ENCODE peak calls at places on chromosome 16, in nine cellular contexts. One of them, this sample, is unnamed.

GRCh38 chr16:84618428-84619102 is 687 bp upstream of the COTL1 start:
- DNase-seq in stimulated activated CD4-positive, alpha-beta T cell treated with anti-CD3 and anti-CD28 coated beads, Interleukin-1b, Interleukin-23, amount 100 ng/mL, for 48 hours: no peak
- DNase-seq in EL: peak
- DNase-seq in naive thymus-derived CD8-positive, alpha-beta T cell: no peak
- DNase-seq in tibial artery: peak
- DNase-seq in Caco-2: peak
- DNase-seq in psoas muscle: no peak
- DNase-seq in stimulated activated CD8-positive, alpha-beta memory T cell treated with anti-CD3 and anti-CD28 coated beads, Interleukin-12 subunit alpha, Interleukin-12 subunit beta, amount 100 ng/mL, for 4 hours: no peak
- DNase-seq in NCI-H1694: no peak
- DNase-seq in this sample: no peak

GRCh38 chr16:74770826-74771526 is 3.6 kb downstream of the FA2H start:
- DNase-seq in EL: no peak
- DNase-seq in tibial artery: no peak
- DNase-seq in psoas muscle: no peak
- DNase-seq in NCI-H1694: no peak
- DNase-seq in stimulated activated CD8-positive, alpha-beta memory T cell treated with anti-CD3 and anti-CD28 coated beads, Interleukin-12 subunit alpha, Interleukin-12 subunit beta, amount 100 ng/mL, for 4 hours: no peak
- DNase-seq in Caco-2: no peak
- DNase-seq in naive thymus-derived CD8-positive, alpha-beta T cell: no peak
- DNase-seq in stimulated activated CD4-positive, alpha-beta T cell treated with anti-CD3 and anti-CD28 coated beads, Interleukin-1b, Interleukin-23, amount 100 ng/mL, for 48 hours: no peak
- DNase-seq in this sample: no peak

GRCh38 chr16:68711421-68712139 is 25.5 kb upstream of the CDH1 start:
- DNase-seq in stimulated activated CD4-positive, alpha-beta T cell treated with anti-CD3 and anti-CD28 coated beads, Interleukin-1b, Interleukin-23, amount 100 ng/mL, for 48 hours: peak
- DNase-seq in EL: no peak
- DNase-seq in Caco-2: no peak
- DNase-seq in naive thymus-derived CD8-positive, alpha-beta T cell: no peak
- DNase-seq in psoas muscle: no peak
- DNase-seq in NCI-H1694: no peak
- DNase-seq in tibial artery: no peak
- DNase-seq in stimulated activated CD8-positive, alpha-beta memory T cell treated with anti-CD3 and anti-CD28 coated beads, Interleukin-12 subunit alpha, Interleukin-12 subunit beta, amount 100 ng/mL, for 4 hours: no peak
- DNase-seq in this sample: no peak

GRCh38 chr16:3256876-3257465 is 538 bp upstream of the MEFV start:
- DNase-seq in naive thymus-derived CD8-positive, alpha-beta T cell: no peak
- DNase-seq in NCI-H1694: no peak
- DNase-seq in stimulated activated CD4-positive, alpha-beta T cell treated with anti-CD3 and anti-CD28 coated beads, Interleukin-1b, Interleukin-23, amount 100 ng/mL, for 48 hours: no peak
- DNase-seq in tibial artery: no peak
- DNase-seq in stimulated activated CD8-positive, alpha-beta memory T cell treated with anti-CD3 and anti-CD28 coated beads, Interleukin-12 subunit alpha, Interleukin-12 subunit beta, amount 100 ng/mL, for 4 hours: no peak
- DNase-seq in psoas muscle: no peak
- DNase-seq in Caco-2: no peak
- DNase-seq in EL: peak
- DNase-seq in this sample: no peak

GRCh38 chr16:13376174-13376573 is 474.8 kb downstream of the SHISA9 start:
- DNase-seq in NCI-H1694: no peak
- DNase-seq in Caco-2: no peak
- DNase-seq in psoas muscle: no peak
- DNase-seq in stimulated activated CD8-positive, alpha-beta memory T cell treated with anti-CD3 and anti-CD28 coated beads, Interleukin-12 subunit alpha, Interleukin-12 subunit beta, amount 100 ng/mL, for 4 hours: no peak
- DNase-seq in tibial artery: no peak
- DNase-seq in stimulated activated CD4-positive, alpha-beta T cell treated with anti-CD3 and anti-CD28 coated beads, Interleukin-1b, Interleukin-23, amount 100 ng/mL, for 48 hours: peak
- DNase-seq in EL: no peak
- DNase-seq in naive thymus-derived CD8-positive, alpha-beta T cell: no peak
- DNase-seq in this sample: no peak

GRCh38 chr16:8505327-8505991 is 84.9 kb downstream of the TMEM114 start:
- DNase-seq in tibial artery: no peak
- DNase-seq in EL: no peak
- DNase-seq in stimulated activated CD4-positive, alpha-beta T cell treated with anti-CD3 and anti-CD28 coated beads, Interleukin-1b, Interleukin-23, amount 100 ng/mL, for 48 hours: no peak
- DNase-seq in NCI-H1694: no peak
- DNase-seq in stimulated activated CD8-positive, alpha-beta memory T cell treated with anti-CD3 and anti-CD28 coated beads, Interleukin-12 subunit alpha, Interleukin-12 subunit beta, amount 100 ng/mL, for 4 hours: no peak
- DNase-seq in psoas muscle: no peak
- DNase-seq in naive thymus-derived CD8-positive, alpha-beta T cell: no peak
- DNase-seq in Caco-2: no peak
- DNase-seq in this sample: no peak

GRCh38 chr16:11587643-11588247 is 1.0 kb upstream of the LITAF start:
- DNase-seq in NCI-H1694: no peak
- DNase-seq in EL: no peak
- DNase-seq in stimulated activated CD4-positive, alpha-beta T cell treated with anti-CD3 and anti-CD28 coated beads, Interleukin-1b, Interleukin-23, amount 100 ng/mL, for 48 hours: no peak
- DNase-seq in tibial artery: no peak
- DNase-seq in Caco-2: no peak
- DNase-seq in naive thymus-derived CD8-positive, alpha-beta T cell: no peak
- DNase-seq in stimulated activated CD8-positive, alpha-beta memory T cell treated with anti-CD3 and anti-CD28 coated beads, Interleukin-12 subunit alpha, Interleukin-12 subunit beta, amount 100 ng/mL, for 4 hours: no peak
- DNase-seq in psoas muscle: peak
- DNase-seq in this sample: no peak

GRCh38 chr16:19524866-19525723 is 1.4 kb downstream of the CCP110 start:
- DNase-seq in psoas muscle: no peak
- DNase-seq in tibial artery: no peak
- DNase-seq in stimulated activated CD4-positive, alpha-beta T cell treated with anti-CD3 and anti-CD28 coated beads, Interleukin-1b, Interleukin-23, amount 100 ng/mL, for 48 hours: no peak
- DNase-seq in stimulated activated CD8-positive, alpha-beta memory T cell treated with anti-CD3 and anti-CD28 coated beads, Interleukin-12 subunit alpha, Interleukin-12 subunit beta, amount 100 ng/mL, for 4 hours: no peak
- DNase-seq in Caco-2: no peak
- DNase-seq in NCI-H1694: no peak
- DNase-seq in naive thymus-derived CD8-positive, alpha-beta T cell: no peak
- DNase-seq in EL: peak
- DNase-seq in this sample: no peak

GRCh38 chr16:67269766-67270165 is 9.6 kb upstream of the PLEKHG4 start:
- DNase-seq in naive thymus-derived CD8-positive, alpha-beta T cell: no peak
- DNase-seq in stimulated activated CD8-positive, alpha-beta memory T cell treated with anti-CD3 and anti-CD28 coated beads, Interleukin-12 subunit alpha, Interleukin-12 subunit beta, amount 100 ng/mL, for 4 hours: no peak
- DNase-seq in tibial artery: no peak
- DNase-seq in EL: peak
- DNase-seq in NCI-H1694: no peak
- DNase-seq in psoas muscle: peak
- DNase-seq in Caco-2: no peak
- DNase-seq in stimulated activated CD4-positive, alpha-beta T cell treated with anti-CD3 and anti-CD28 coated beads, Interleukin-1b, Interleukin-23, amount 100 ng/mL, for 48 hours: no peak
- DNase-seq in this sample: no peak

GRCh38 chr16:2779151-2779920 is 2.3 kb upstream of the ELOB start:
- DNase-seq in tibial artery: peak
- DNase-seq in psoas muscle: no peak
- DNase-seq in Caco-2: no peak
- DNase-seq in EL: no peak
- DNase-seq in naive thymus-derived CD8-positive, alpha-beta T cell: peak
- DNase-seq in stimulated activated CD4-positive, alpha-beta T cell treated with anti-CD3 and anti-CD28 coated beads, Interleukin-1b, Interleukin-23, amount 100 ng/mL, for 48 hours: no peak
- DNase-seq in NCI-H1694: no peak
- DNase-seq in stimulated activated CD8-positive, alpha-beta memory T cell treated with anti-CD3 and anti-CD28 coated beads, Interleukin-12 subunit alpha, Interleukin-12 subunit beta, amount 100 ng/mL, for 4 hours: no peak
- DNase-seq in this sample: no peak

GRCh38 chr16:58563235-58563634 is 47.9 kb downstream of the SETD6 start:
- DNase-seq in NCI-H1694: no peak
- DNase-seq in stimulated activated CD8-positive, alpha-beta memory T cell treated with anti-CD3 and anti-CD28 coated beads, Interleukin-12 subunit alpha, Interleukin-12 subunit beta, amount 100 ng/mL, for 4 hours: no peak
- DNase-seq in EL: peak
- DNase-seq in stimulated activated CD4-positive, alpha-beta T cell treated with anti-CD3 and anti-CD28 coated beads, Interleukin-1b, Interleukin-23, amount 100 ng/mL, for 48 hours: no peak
- DNase-seq in psoas muscle: no peak
- DNase-seq in tibial artery: no peak
- DNase-seq in naive thymus-derived CD8-positive, alpha-beta T cell: no peak
- DNase-seq in Caco-2: no peak
- DNase-seq in this sample: no peak

GRCh38 chr16:88743693-88744519 is 37.6 kb downstream of the CTU2 start:
- DNase-seq in Caco-2: peak
- DNase-seq in EL: peak
- DNase-seq in naive thymus-derived CD8-positive, alpha-beta T cell: peak
- DNase-seq in stimulated activated CD4-positive, alpha-beta T cell treated with anti-CD3 and anti-CD28 coated beads, Interleukin-1b, Interleukin-23, amount 100 ng/mL, for 48 hours: peak
- DNase-seq in NCI-H1694: peak
- DNase-seq in stimulated activated CD8-positive, alpha-beta memory T cell treated with anti-CD3 and anti-CD28 coated beads, Interleukin-12 subunit alpha, Interleukin-12 subunit beta, amount 100 ng/mL, for 4 hours: peak
- DNase-seq in psoas muscle: peak
- DNase-seq in tibial artery: peak
- DNase-seq in this sample: peak

GRCh38 chr16:12458591-12459400 is 344.9 kb downstream of the CPPED1 start:
- DNase-seq in stimulated activated CD8-positive, alpha-beta memory T cell treated with anti-CD3 and anti-CD28 coated beads, Interleukin-12 subunit alpha, Interleukin-12 subunit beta, amount 100 ng/mL, for 4 hours: no peak
- DNase-seq in stimulated activated CD4-positive, alpha-beta T cell treated with anti-CD3 and anti-CD28 coated beads, Interleukin-1b, Interleukin-23, amount 100 ng/mL, for 48 hours: peak
- DNase-seq in EL: no peak
- DNase-seq in Caco-2: no peak
- DNase-seq in NCI-H1694: no peak
- DNase-seq in tibial artery: no peak
- DNase-seq in psoas muscle: no peak
- DNase-seq in naive thymus-derived CD8-positive, alpha-beta T cell: peak
- DNase-seq in this sample: no peak

GRCh38 chr16:88368994-88369393 is 13.8 kb upstream of the ZNF469 start:
- DNase-seq in naive thymus-derived CD8-positive, alpha-beta T cell: no peak
- DNase-seq in EL: no peak
- DNase-seq in tibial artery: no peak
- DNase-seq in psoas muscle: no peak
- DNase-seq in NCI-H1694: no peak
- DNase-seq in Caco-2: no peak
- DNase-seq in stimulated activated CD4-positive, alpha-beta T cell treated with anti-CD3 and anti-CD28 coated beads, Interleukin-1b, Interleukin-23, amount 100 ng/mL, for 48 hours: no peak
- DNase-seq in stimulated activated CD8-positive, alpha-beta memory T cell treated with anti-CD3 and anti-CD28 coated beads, Interleukin-12 subunit alpha, Interleukin-12 subunit beta, amount 100 ng/mL, for 4 hours: no peak
- DNase-seq in this sample: no peak

GRCh38 chr16:70437582-70438324 is 1.1 kb downstream of the ST3GAL2 start:
- DNase-seq in Caco-2: no peak
- DNase-seq in naive thymus-derived CD8-positive, alpha-beta T cell: no peak
- DNase-seq in psoas muscle: no peak
- DNase-seq in stimulated activated CD8-positive, alpha-beta memory T cell treated with anti-CD3 and anti-CD28 coated beads, Interleukin-12 subunit alpha, Interleukin-12 subunit beta, amount 100 ng/mL, for 4 hours: no peak
- DNase-seq in NCI-H1694: no peak
- DNase-seq in tibial artery: no peak
- DNase-seq in stimulated activated CD4-positive, alpha-beta T cell treated with anti-CD3 and anti-CD28 coated beads, Interleukin-1b, Interleukin-23, amount 100 ng/mL, for 48 hours: no peak
- DNase-seq in EL: peak
- DNase-seq in this sample: no peak

GRCh38 chr16:87318158-87318644 is 1.0 kb upstream of the C16orf95 start:
- DNase-seq in NCI-H1694: no peak
- DNase-seq in stimulated activated CD8-positive, alpha-beta memory T cell treated with anti-CD3 and anti-CD28 coated beads, Interleukin-12 subunit alpha, Interleukin-12 subunit beta, amount 100 ng/mL, for 4 hours: no peak
- DNase-seq in tibial artery: no peak
- DNase-seq in psoas muscle: peak
- DNase-seq in naive thymus-derived CD8-positive, alpha-beta T cell: no peak
- DNase-seq in stimulated activated CD4-positive, alpha-beta T cell treated with anti-CD3 and anti-CD28 coated beads, Interleukin-1b, Interleukin-23, amount 100 ng/mL, for 48 hours: no peak
- DNase-seq in Caco-2: no peak
- DNase-seq in EL: peak
- DNase-seq in this sample: no peak

GRCh38 chr16:19329932-19330331 is 44.4 kb downstream of the CLEC19A start:
- DNase-seq in stimulated activated CD4-positive, alpha-beta T cell treated with anti-CD3 and anti-CD28 coated beads, Interleukin-1b, Interleukin-23, amount 100 ng/mL, for 48 hours: no peak
- DNase-seq in EL: peak
- DNase-seq in Caco-2: no peak
- DNase-seq in NCI-H1694: no peak
- DNase-seq in psoas muscle: no peak
- DNase-seq in tibial artery: no peak
- DNase-seq in stimulated activated CD8-positive, alpha-beta memory T cell treated with anti-CD3 and anti-CD28 coated beads, Interleukin-12 subunit alpha, Interleukin-12 subunit beta, amount 100 ng/mL, for 4 hours: no peak
- DNase-seq in naive thymus-derived CD8-positive, alpha-beta T cell: no peak
- DNase-seq in this sample: no peak

GRCh38 chr16:74723224-74723623 is 22.6 kb upstream of the MLKL start:
- DNase-seq in psoas muscle: peak
- DNase-seq in stimulated activated CD8-positive, alpha-beta memory T cell treated with anti-CD3 and anti-CD28 coated beads, Interleukin-12 subunit alpha, Interleukin-12 subunit beta, amount 100 ng/mL, for 4 hours: no peak
- DNase-seq in NCI-H1694: no peak
- DNase-seq in naive thymus-derived CD8-positive, alpha-beta T cell: no peak
- DNase-seq in EL: no peak
- DNase-seq in tibial artery: no peak
- DNase-seq in Caco-2: no peak
- DNase-seq in stimulated activated CD4-positive, alpha-beta T cell treated with anti-CD3 and anti-CD28 coated beads, Interleukin-1b, Interleukin-23, amount 100 ng/mL, for 48 hours: no peak
- DNase-seq in this sample: no peak

GRCh38 chr16:10836174-10836853 is 17.7 kb upstream of the TVP23A start:
- DNase-seq in Caco-2: no peak
- DNase-seq in stimulated activated CD4-positive, alpha-beta T cell treated with anti-CD3 and anti-CD28 coated beads, Interleukin-1b, Interleukin-23, amount 100 ng/mL, for 48 hours: no peak
- DNase-seq in NCI-H1694: no peak
- DNase-seq in psoas muscle: no peak
- DNase-seq in naive thymus-derived CD8-positive, alpha-beta T cell: no peak
- DNase-seq in tibial artery: peak
- DNase-seq in stimulated activated CD8-positive, alpha-beta memory T cell treated with anti-CD3 and anti-CD28 coated beads, Interleukin-12 subunit alpha, Interleukin-12 subunit beta, amount 100 ng/mL, for 4 hours: no peak
- DNase-seq in EL: no peak
- DNase-seq in this sample: no peak

GRCh38 chr16:30649725-30650368 is 913 bp upstream of the PRR14 start:
- DNase-seq in tibial artery: no peak
- DNase-seq in NCI-H1694: no peak
- DNase-seq in stimulated activated CD8-positive, alpha-beta memory T cell treated with anti-CD3 and anti-CD28 coated beads, Interleukin-12 subunit alpha, Interleukin-12 subunit beta, amount 100 ng/mL, for 4 hours: no peak
- DNase-seq in Caco-2: no peak
- DNase-seq in EL: no peak
- DNase-seq in psoas muscle: no peak
- DNase-seq in stimulated activated CD4-positive, alpha-beta T cell treated with anti-CD3 and anti-CD28 coated beads, Interleukin-1b, Interleukin-23, amount 100 ng/mL, for 48 hours: no peak
- DNase-seq in naive thymus-derived CD8-positive, alpha-beta T cell: peak
- DNase-seq in this sample: peak

GRCh38 chr16:12228607-12229499 is 252.3 kb downstream of the SNX29 start:
- DNase-seq in psoas muscle: no peak
- DNase-seq in tibial artery: no peak
- DNase-seq in stimulated activated CD4-positive, alpha-beta T cell treated with anti-CD3 and anti-CD28 coated beads, Interleukin-1b, Interleukin-23, amount 100 ng/mL, for 48 hours: peak
- DNase-seq in EL: peak
- DNase-seq in naive thymus-derived CD8-positive, alpha-beta T cell: no peak
- DNase-seq in NCI-H1694: peak
- DNase-seq in Caco-2: peak
- DNase-seq in stimulated activated CD8-positive, alpha-beta memory T cell treated with anti-CD3 and anti-CD28 coated beads, Interleukin-12 subunit alpha, Interleukin-12 subunit beta, amount 100 ng/mL, for 4 hours: no peak
- DNase-seq in this sample: peak

GRCh38 chr16:63998-64913 is 8.2 kb downstream of the RHBDF1 start:
- DNase-seq in naive thymus-derived CD8-positive, alpha-beta T cell: no peak
- DNase-seq in stimulated activated CD4-positive, alpha-beta T cell treated with anti-CD3 and anti-CD28 coated beads, Interleukin-1b, Interleukin-23, amount 100 ng/mL, for 48 hours: no peak
- DNase-seq in EL: no peak
- DNase-seq in tibial artery: no peak
- DNase-seq in Caco-2: no peak
- DNase-seq in psoas muscle: peak
- DNase-seq in NCI-H1694: no peak
- DNase-seq in stimulated activated CD8-positive, alpha-beta memory T cell treated with anti-CD3 and anti-CD28 coated beads, Interleukin-12 subunit alpha, Interleukin-12 subunit beta, amount 100 ng/mL, for 4 hours: no peak
- DNase-seq in this sample: no peak

GRCh38 chr16:57422026-57422944 is 17.7 kb downstream of the CCL17 start:
- DNase-seq in psoas muscle: no peak
- DNase-seq in tibial artery: peak
- DNase-seq in NCI-H1694: peak
- DNase-seq in naive thymus-derived CD8-positive, alpha-beta T cell: no peak
- DNase-seq in stimulated activated CD8-positive, alpha-beta memory T cell treated with anti-CD3 and anti-CD28 coated beads, Interleukin-12 subunit alpha, Interleukin-12 subunit beta, amount 100 ng/mL, for 4 hours: no peak
- DNase-seq in Caco-2: peak
- DNase-seq in EL: peak
- DNase-seq in stimulated activated CD4-positive, alpha-beta T cell treated with anti-CD3 and anti-CD28 coated beads, Interleukin-1b, Interleukin-23, amount 100 ng/mL, for 48 hours: no peak
- DNase-seq in this sample: no peak

GRCh38 chr16:30131869-30132475 is 9.0 kb upstream of the MAPK3 start:
- DNase-seq in NCI-H1694: peak
- DNase-seq in stimulated activated CD8-positive, alpha-beta memory T cell treated with anti-CD3 and anti-CD28 coated beads, Interleukin-12 subunit alpha, Interleukin-12 subunit beta, amount 100 ng/mL, for 4 hours: no peak
- DNase-seq in tibial artery: no peak
- DNase-seq in stimulated activated CD4-positive, alpha-beta T cell treated with anti-CD3 and anti-CD28 coated beads, Interleukin-1b, Interleukin-23, amount 100 ng/mL, for 48 hours: no peak
- DNase-seq in EL: no peak
- DNase-seq in psoas muscle: no peak
- DNase-seq in Caco-2: no peak
- DNase-seq in naive thymus-derived CD8-positive, alpha-beta T cell: no peak
- DNase-seq in this sample: no peak

GRCh38 chr16:2282262-2282661 is 14.3 kb upstream of the RNPS1 start:
- DNase-seq in naive thymus-derived CD8-positive, alpha-beta T cell: no peak
- DNase-seq in NCI-H1694: no peak
- DNase-seq in stimulated activated CD4-positive, alpha-beta T cell treated with anti-CD3 and anti-CD28 coated beads, Interleukin-1b, Interleukin-23, amount 100 ng/mL, for 48 hours: no peak
- DNase-seq in Caco-2: no peak
- DNase-seq in stimulated activated CD8-positive, alpha-beta memory T cell treated with anti-CD3 and anti-CD28 coated beads, Interleukin-12 subunit alpha, Interleukin-12 subunit beta, amount 100 ng/mL, for 4 hours: no peak
- DNase-seq in EL: no peak
- DNase-seq in tibial artery: no peak
- DNase-seq in psoas muscle: no peak
- DNase-seq in this sample: no peak

GRCh38 chr16:35732046-35732810 is 2272.8 kb downstream of the TP53TG3F start:
- DNase-seq in EL: no peak
- DNase-seq in stimulated activated CD4-positive, alpha-beta T cell treated with anti-CD3 and anti-CD28 coated beads, Interleukin-1b, Interleukin-23, amount 100 ng/mL, for 48 hours: no peak
- DNase-seq in stimulated activated CD8-positive, alpha-beta memory T cell treated with anti-CD3 and anti-CD28 coated beads, Interleukin-12 subunit alpha, Interleukin-12 subunit beta, amount 100 ng/mL, for 4 hours: no peak
- DNase-seq in psoas muscle: no peak
- DNase-seq in tibial artery: no peak
- DNase-seq in NCI-H1694: no peak
- DNase-seq in naive thymus-derived CD8-positive, alpha-beta T cell: no peak
- DNase-seq in Caco-2: no peak
- DNase-seq in this sample: no peak

GRCh38 chr16:21283521-21284289 is 5.6 kb upstream of the CRYM start:
- DNase-seq in psoas muscle: peak
- DNase-seq in tibial artery: peak
- DNase-seq in naive thymus-derived CD8-positive, alpha-beta T cell: no peak
- DNase-seq in EL: peak
- DNase-seq in NCI-H1694: no peak
- DNase-seq in stimulated activated CD8-positive, alpha-beta memory T cell treated with anti-CD3 and anti-CD28 coated beads, Interleukin-12 subunit alpha, Interleukin-12 subunit beta, amount 100 ng/mL, for 4 hours: no peak
- DNase-seq in stimulated activated CD4-positive, alpha-beta T cell treated with anti-CD3 and anti-CD28 coated beads, Interleukin-1b, Interleukin-23, amount 100 ng/mL, for 48 hours: no peak
- DNase-seq in Caco-2: peak
- DNase-seq in this sample: peak

This sample was measured in frontal cortex.